ENCODE peak calls at places on chromosomes 2 and 18, in five cellular contexts. D is stomach; Y is hepatocyte; F is H9; T is CD4-positive, alpha-beta T cell. J is an unnamed sample.
A peak's percentile ranks its signal among the peaks of the same experiment; 100 is the strongest.

GRCh38 chr2:143564419-143564818 is 435.2 kb downstream of the ARHGAP15 start:
- DNase-seq in D (no peak), Y (no peak), F (no peak), T (no peak), J (no peak)

GRCh38 chr2:17894005-17894404 is 15.5 kb downstream of the KCNS3 start:
- DNase-seq in D (no peak), Y (no peak), F (no peak), T (no peak), J (no peak)

GRCh38 chr2:147374410-147374811 is 470.4 kb upstream of the ACVR2A start:
- DNase-seq in D (no peak), Y (no peak), F (no peak), T (no peak), J (no peak)

GRCh38 chr2:216222650-216223352 is 113.7 kb downstream of the XRCC5 start:
- DNase-seq in D (no peak), Y (no peak), F (peak; percentile 29), T (no peak), J (no peak)

GRCh38 chr2:120421126-120421829 is 75.3 kb downstream of the INHBB start:
- DNase-seq in D (peak; percentile 22), Y (no peak), F (no peak), T (no peak), J (no peak)

GRCh38 chr2:239312741-239313246 is 88.0 kb downstream of the HDAC4 start:
- DNase-seq in D (peak; percentile 21), Y (no peak), F (no peak), T (no peak), J (peak; percentile 21)

GRCh38 chr18:6013101-6013790 is 117.9 kb upstream of the TMEM200C start:
- DNase-seq in D (no peak), Y (no peak), F (no peak), T (no peak), J (no peak)

GRCh38 chr2:8329660-8330622 is 351.9 kb upstream of the ID2 start:
- DNase-seq in D (no peak), Y (no peak), F (no peak), T (no peak), J (no peak)

GRCh38 chr2:69231760-69232277 is 155.2 kb downstream of the GFPT1 start:
- DNase-seq in D (no peak), Y (no peak), F (no peak), T (no peak), J (no peak)

GRCh38 chr2:240926516-240927389 is 20.6 kb downstream of the CROCC2 start:
- DNase-seq in D (peak; percentile 25), Y (no peak), F (peak; percentile 30), T (no peak), J (peak; percentile 14)

GRCh38 chr18:26190506-26190905 is 35.7 kb upstream of the TAF4B start:
- DNase-seq in D (no peak), Y (no peak), F (no peak), T (peak; percentile 15), J (no peak)

GRCh38 chr2:137336067-137336466 is 570.7 kb downstream of the THSD7B start:
- DNase-seq in D (no peak), Y (no peak), F (no peak), T (no peak), J (no peak)

GRCh38 chr18:3380384-3380961 is 69.5 kb upstream of the TGIF1 start:
- DNase-seq in D (no peak), Y (no peak), F (no peak), T (no peak), J (no peak)

GRCh38 chr2:219509780-219510511 is 4.3 kb upstream of the ASIC4 start:
- DNase-seq in D (peak; percentile 59), Y (peak; percentile 82), F (peak; percentile 87), T (peak; percentile 40), J (no peak)

GRCh38 chr2:78979380-78980238 is 45.9 kb upstream of the REG3G start:
- DNase-seq in D (peak; percentile 40), Y (peak; percentile 84), F (peak; percentile 67), T (no peak), J (no peak)

GRCh38 chr18:58671941-58672565 is 788 bp downstream of the MALT1 start:
- DNase-seq in D (peak; percentile 52), Y (no peak), F (no peak), T (no peak), J (peak; percentile 24)

DNA sequence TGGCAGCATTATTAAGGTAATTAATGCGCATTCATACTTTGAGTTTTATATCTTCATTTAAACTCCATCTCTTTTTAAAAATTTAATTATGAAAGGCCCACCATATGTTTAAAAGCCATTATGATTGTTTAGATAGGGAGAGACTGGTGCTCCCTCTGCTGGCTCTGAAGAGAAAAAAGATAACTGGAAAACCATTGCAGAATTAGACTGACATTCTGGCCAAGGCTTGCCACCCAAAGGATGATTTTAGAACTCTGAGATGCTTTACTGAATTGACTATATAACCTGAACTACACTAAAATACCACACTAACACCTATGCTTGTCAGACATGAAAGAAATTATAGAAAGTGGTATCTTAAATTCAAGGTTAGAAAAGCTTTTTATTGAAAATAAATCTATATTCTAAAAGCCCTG is 127.6 kb upstream of the SPOPL start:
- DNase-seq in D (no peak), Y (peak; percentile 61), F (no peak), T (no peak), J (no peak)
- TF ChIP-seq CTCF in D (peak; percentile 38), Y (peak; percentile 85), F (peak; percentile 86), T (peak; percentile 19), J (no peak)

DNA sequence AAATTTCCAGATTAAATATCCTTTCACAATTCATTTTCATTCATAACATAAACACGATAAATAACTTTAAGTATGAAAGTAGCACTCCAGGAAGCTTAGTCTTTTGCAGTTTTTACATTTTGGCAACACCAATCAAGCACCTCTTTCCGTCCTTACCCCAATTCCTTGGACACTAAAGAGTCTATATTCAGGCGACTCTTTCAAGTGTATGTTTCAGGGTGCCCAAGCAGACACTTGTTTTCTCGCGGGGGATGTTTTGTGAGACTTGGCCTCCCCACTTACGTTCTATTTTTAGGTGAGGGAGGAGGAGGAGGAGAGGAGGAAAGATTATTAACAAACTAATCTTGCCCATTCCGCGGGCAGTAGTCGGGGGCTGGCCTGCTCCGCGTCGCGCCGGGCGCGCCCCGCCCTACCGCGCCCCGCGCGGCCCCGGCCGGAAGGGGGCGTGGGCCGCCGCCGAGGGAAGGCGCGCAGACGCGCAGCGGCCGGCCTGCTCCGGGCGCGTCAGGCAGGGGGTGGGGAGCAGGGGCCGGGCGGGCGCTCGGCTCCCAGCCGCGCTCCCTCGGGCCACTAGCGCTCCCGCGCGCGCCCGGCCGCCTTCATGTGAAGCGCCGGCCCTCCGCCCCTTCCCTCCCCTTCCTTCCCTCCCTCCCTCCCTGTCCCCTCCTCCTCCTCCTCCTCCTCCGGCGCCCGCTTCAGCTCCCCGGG is at the start of gene ITPRID2:
- DNase-seq in D (peak; percentile 92), Y (peak; percentile 96), F (peak; percentile 79), T (peak; percentile 25), J (peak; percentile 25)
- TF ChIP-seq CTCF in D (no peak), Y (peak; percentile 3), F (no peak), T (no peak), J (no peak)

GRCh38 chr18:49491857-49492693 is 5.0 kb upstream of the C18orf32 start:
- DNase-seq in D (peak; percentile 93), Y (peak; percentile 97), F (peak; percentile 93), T (peak; percentile 91), J (peak; percentile 78)
- TF ChIP-seq CTCF in D (no peak), Y (no peak), F (no peak), T (no peak), J (no peak)

GRCh38 chr2:230924092-230924469 is 961 bp downstream of the GPR55 start:
- DNase-seq in D (no peak), Y (no peak), F (no peak), T (no peak), J (no peak)

GRCh38 chr2:230925443-230925878 is 419 bp upstream of the GPR55 start:
- DNase-seq in D (peak; percentile 24), Y (no peak), F (peak; percentile 20), T (no peak), J (no peak)

GRCh38 chr2:230922951-230923717 is 1.9 kb downstream of the GPR55 start:
- DNase-seq in D (peak; percentile 20), Y (no peak), F (peak; percentile 22), T (no peak), J (peak; percentile 17)

GRCh38 chr2:230925879-230926765 is 1.1 kb upstream of the GPR55 start:
- DNase-seq in D (peak; percentile 11), Y (no peak), F (peak; percentile 46), T (no peak), J (peak; percentile 5)

GRCh38 chr2:230924470-230925341 is at the start of gene GPR55:
- DNase-seq in D (peak; percentile 24), Y (no peak), F (peak; percentile 69), T (no peak), J (peak; percentile 13)
- TF ChIP-seq CTCF in D (no peak), Y (no peak), F (peak; percentile 76), T (no peak), J (no peak)

DNA sequence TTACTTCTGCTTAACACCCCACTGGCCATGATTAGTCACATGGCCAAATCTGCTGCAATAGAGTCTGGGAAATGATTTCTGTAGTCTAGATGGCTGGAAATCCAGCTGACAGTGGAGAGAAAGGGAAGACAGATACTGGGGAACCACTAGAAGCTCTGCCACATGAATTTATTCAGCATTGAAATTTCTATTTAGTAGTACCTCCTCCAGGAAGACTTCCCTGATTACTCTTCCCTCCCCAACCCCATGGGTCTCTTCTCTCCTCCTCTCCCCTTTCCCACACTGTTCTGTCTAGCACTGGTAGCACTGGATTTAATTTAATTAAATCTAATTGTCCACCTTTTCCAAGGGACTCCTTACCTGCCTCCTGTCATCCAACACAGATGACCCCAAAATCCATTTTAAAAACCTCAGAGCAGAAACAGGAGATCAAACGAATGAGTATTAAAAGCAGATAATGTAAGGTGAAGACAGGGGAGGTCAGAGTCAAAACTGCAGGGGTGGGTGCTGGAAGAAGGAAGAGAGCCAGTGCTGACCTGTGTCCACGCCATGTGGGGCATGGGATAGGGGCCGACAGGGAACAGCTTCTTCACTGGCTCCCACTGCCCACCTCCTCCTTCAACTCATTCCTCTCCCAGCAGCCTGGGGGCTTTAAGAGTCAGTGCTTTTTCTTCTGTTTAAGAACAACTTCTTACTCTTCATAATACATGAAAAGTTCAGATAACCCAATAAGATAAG is 169.2 kb upstream of the HS6ST1 start:
- DNase-seq in D (peak; percentile 3), Y (no peak), F (peak; percentile 20), T (no peak), J (no peak)
- TF ChIP-seq CTCF in D (no peak), Y (no peak), F (no peak), T (no peak), J (no peak)

DNA sequence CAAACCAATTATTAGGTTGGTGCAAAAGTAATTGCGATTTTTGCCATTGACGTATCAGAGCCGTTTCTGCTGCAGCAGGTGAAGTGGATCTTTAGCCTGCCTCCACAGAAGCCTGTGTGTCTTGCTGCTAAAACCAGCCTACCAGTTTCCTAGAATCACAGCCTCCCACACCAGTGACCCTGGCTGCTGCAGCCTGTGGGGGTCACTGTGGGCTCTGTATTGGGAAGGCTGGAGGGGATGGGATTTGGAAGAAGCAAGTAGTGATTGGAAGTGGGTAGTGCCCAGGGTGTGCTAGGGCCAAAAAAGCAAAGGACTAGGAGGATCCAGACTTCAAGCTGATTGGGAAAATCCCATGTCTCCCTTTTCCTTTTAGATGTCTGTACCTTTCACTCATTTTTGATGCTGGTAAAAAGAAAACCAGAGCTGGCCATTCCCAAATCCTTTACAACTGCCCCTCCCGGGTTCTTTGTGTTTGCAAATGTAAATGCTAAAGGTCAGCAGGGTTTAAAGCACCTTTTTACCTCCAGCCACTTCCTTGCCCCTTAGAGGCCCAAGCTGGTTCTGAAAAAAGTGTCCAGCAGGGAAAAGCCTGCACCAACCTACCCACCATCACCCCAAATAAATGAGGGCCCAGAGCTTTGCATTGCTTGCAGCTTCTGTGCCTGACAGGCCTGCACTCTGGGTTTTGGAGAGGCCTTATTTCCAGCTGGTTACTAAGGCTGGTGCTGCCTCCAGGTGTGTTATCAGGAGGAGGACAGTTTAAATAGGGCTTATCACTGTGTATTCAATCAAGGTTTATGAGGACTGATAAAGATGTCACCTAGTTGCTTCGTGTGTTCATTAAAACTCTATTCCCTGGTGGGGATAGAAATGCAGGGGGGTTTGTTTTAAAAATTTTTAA is 172.0 kb downstream of the MIB1 start:
- DNase-seq in D (no peak), Y (no peak), F (no peak), T (no peak), J (no peak)
- TF ChIP-seq CTCF in D (no peak), Y (peak; percentile 17), F (peak; percentile 56), T (no peak), J (no peak)